ENCODE peak calls at places on chromosomes 3 and 15, in eight cellular contexts. O is left lung, P is IMR-90, B is stomach, M is neural progenitor cell, E is fibroblast of lung, D is SK-N-SH, Z is vagina. I is an unnamed sample.

GRCh38 chr15:25676070-25676469 is 187.1 kb downstream of the ATP10A start:
- DNase-seq in E (no peak), P (no peak), O (no peak), D (no peak), Z (no peak), M (no peak), B (no peak), I (no peak)

GRCh38 chr3:22951910-22952309 is 251.2 kb upstream of the UBE2E2 start:
- DNase-seq in B (no peak), O (no peak), P (no peak), Z (no peak), E (no peak), D (no peak), M (peak), I (no peak)

GRCh38 chr15:75042730-75043508 is 19.5 kb downstream of the PPCDC start:
- DNase-seq in B (peak), M (peak), P (peak), D (peak), E (no peak), O (peak), Z (peak), I (peak)

GRCh38 chr15:80977627-80978036 is 12.0 kb downstream of the MESD start:
- DNase-seq in E (peak), D (peak), P (no peak), M (peak), B (peak), Z (peak), O (no peak), I (peak)

GRCh38 chr15:38323895-38324294 is 71.3 kb downstream of the SPRED1 start:
- DNase-seq in D (no peak), B (no peak), P (no peak), O (no peak), M (no peak), E (no peak), Z (no peak), I (no peak)

GRCh38 chr3:143315766-143316165 is 196.2 kb downstream of the CHST2 start:
- DNase-seq in D (no peak), E (no peak), M (no peak), O (no peak), Z (no peak), P (no peak), B (no peak), I (no peak)

GRCh38 chr3:83877909-83878308 is 1080.9 kb upstream of the CADM2 start:
- DNase-seq in D (no peak), E (peak), O (no peak), Z (no peak), B (no peak), M (no peak), P (no peak), I (no peak)

GRCh38 chr15:69093127-69093526 is 67.3 kb upstream of the GLCE start:
- DNase-seq in O (no peak), M (no peak), P (peak), B (no peak), Z (no peak), D (no peak), E (no peak), I (no peak)

GRCh38 chr3:53805463-53806159 is 40.6 kb downstream of the CHDH start:
- DNase-seq in E (no peak), D (no peak), B (no peak), O (no peak), Z (no peak), P (no peak), M (no peak), I (no peak)

GRCh38 chr3:17258823-17259436 is 374.2 kb downstream of the PLCL2 start:
- DNase-seq in Z (no peak), P (peak), M (peak), E (peak), D (peak), B (no peak), O (no peak), I (no peak)

GRCh38 chr3:195757371-195757770 is 36.6 kb downstream of the MUC20 start:
- DNase-seq in O (peak), M (no peak), E (no peak), D (peak), Z (no peak), P (no peak), B (no peak), I (peak)

GRCh38 chr3:166013073-166013679 is 176.0 kb upstream of the BCHE start:
- DNase-seq in B (no peak), O (no peak), Z (no peak), P (peak), D (peak), M (peak), E (peak), I (no peak)

GRCh38 chr15:62572797-62573196 is 407.7 kb upstream of the C2CD4B start:
- DNase-seq in B (no peak), E (no peak), M (no peak), O (no peak), Z (no peak), P (no peak), D (no peak), I (no peak)

GRCh38 chr3:61821823-61822251 is 260.5 kb downstream of the PTPRG start:
- DNase-seq in P (peak), B (no peak), E (peak), Z (no peak), D (no peak), O (no peak), M (no peak), I (no peak)

GRCh38 chr3:135622215-135622614 is 343.3 kb upstream of the PPP2R3A start:
- DNase-seq in Z (no peak), O (no peak), P (no peak), E (no peak), D (no peak), B (no peak), M (no peak), I (no peak)

GRCh38 chr3:128369881-128370642 is 96.6 kb downstream of the DNAJB8 start:
- DNase-seq in P (no peak), Z (no peak), M (no peak), E (no peak), O (no peak), D (no peak), B (no peak), I (no peak)

GRCh38 chr3:64073362-64073761 is 50.1 kb upstream of the PSMD6 start:
- DNase-seq in B (no peak), D (peak), M (no peak), P (peak), Z (no peak), O (no peak), E (peak), I (no peak)

GRCh38 chr15:58770519-58770856 is 614 bp upstream of the MINDY2 start:
- DNase-seq in P (peak), E (peak), O (no peak), M (no peak), D (no peak), B (no peak), Z (no peak), I (no peak)

GRCh38 chr3:177466076-177466475 is 268.8 kb upstream of the TBL1XR1 start:
- DNase-seq in B (no peak), M (no peak), D (no peak), E (no peak), O (no peak), P (no peak), Z (no peak), I (no peak)

GRCh38 chr3:12759097-12759679 is at the start of gene TMEM40:
- DNase-seq in E (no peak), Z (no peak), M (no peak), D (no peak), B (no peak), O (no peak), P (no peak), I (no peak)
- H3K27ac ChIP-seq in E (peak), Z (peak), M (no peak), D (peak), B (no peak), O (peak), P (peak), I (peak)

DNA sequence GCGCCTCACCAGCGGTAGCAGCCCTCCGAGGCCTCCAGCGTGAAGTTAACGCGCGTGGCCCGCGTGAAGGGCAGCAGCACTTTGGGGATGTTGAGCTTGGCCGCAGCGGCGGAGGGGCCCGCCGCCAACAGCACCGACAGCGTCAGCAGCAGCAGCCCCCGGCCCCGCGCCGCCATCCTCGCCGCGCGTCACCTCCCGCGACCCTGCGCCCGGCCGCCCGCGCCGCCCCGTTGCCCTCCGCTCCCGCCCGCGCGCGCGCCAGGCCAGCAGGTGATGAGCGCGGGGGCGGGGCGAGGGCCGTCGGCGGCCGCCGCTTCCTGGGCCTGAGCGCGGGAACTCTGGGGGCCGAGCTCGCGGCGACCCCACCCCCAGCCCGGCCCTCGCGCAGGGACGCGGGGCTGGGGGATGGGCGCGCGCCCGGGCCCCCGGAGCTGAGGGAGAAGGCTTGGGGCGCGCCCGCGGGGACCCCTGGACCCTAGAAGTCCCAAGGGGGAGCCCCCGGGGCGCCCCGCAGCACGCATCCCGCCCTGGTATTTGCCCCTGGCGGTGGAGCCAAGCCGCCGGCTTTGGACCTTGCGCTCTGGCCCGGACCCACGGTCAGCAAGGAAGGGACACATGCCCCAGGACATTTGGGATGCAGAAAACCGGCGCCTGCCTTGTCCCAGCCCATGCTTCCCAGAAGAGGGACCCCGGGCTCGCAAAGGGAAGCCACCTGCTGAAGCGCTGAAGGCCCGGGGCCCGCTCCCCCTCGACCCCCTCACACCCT is at the start of gene NUP210:
- DNase-seq in O (peak), M (peak), D (peak), P (no peak), B (peak), Z (no peak), E (no peak), I (peak)
- H3K4me3 ChIP-seq in O (peak), M (peak), D (peak), P (no peak), B (peak), Z (peak), E (no peak), I (peak)

GRCh38 chr3:31275038-31275562 is 257.6 kb upstream of the STT3B start:
- DNase-seq in D (no peak), P (peak), O (no peak), M (no peak), Z (no peak), B (peak), E (peak), I (no peak)
- H3K27ac ChIP-seq in D (no peak), P (no peak), O (peak), M (no peak), Z (peak), B (no peak), E (no peak), I (no peak)

GRCh38 chr15:90597477-90598052 is 67.8 kb downstream of the CRTC3 start:
- DNase-seq in B (no peak), D (no peak), O (no peak), E (no peak), M (no peak), Z (no peak), P (no peak), I (no peak)
- H3K4me3 ChIP-seq in B (no peak), D (no peak), O (no peak), E (no peak), M (no peak), Z (no peak), P (no peak), I (no peak)

GRCh38 chr3:187921391-187921790 is 176.1 kb upstream of the BCL6 start:
- DNase-seq in E (no peak), Z (no peak), P (no peak), O (no peak), M (no peak), B (no peak), D (no peak), I (no peak)
- H3K27ac ChIP-seq in E (no peak), Z (no peak), P (no peak), O (no peak), M (no peak), B (no peak), D (no peak), I (no peak)

DNA sequence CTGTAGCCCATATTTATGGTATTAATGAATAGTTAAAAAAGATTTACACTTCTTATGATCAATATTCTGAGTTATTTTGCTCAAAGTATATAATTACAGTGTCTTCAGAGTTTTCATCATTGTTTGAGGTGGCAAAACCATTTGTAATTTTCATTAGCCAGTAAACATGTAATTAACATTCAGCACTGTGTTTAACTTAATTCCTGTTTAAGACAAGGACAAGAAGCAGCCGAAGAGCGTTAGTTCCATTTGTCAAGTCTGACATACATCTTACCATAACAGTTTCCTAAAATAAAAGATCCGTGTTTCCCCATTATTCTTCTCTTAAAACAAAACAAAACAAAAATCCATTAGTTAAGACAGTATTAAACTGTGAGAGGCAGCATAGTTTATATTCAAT is 5.6 kb upstream of the NR2F2 start:
- DNase-seq in O (no peak), M (no peak), Z (no peak), E (peak), D (no peak), P (no peak), B (no peak), I (no peak)
- H3K4me3 ChIP-seq in O (peak), M (peak), Z (peak), E (peak), D (no peak), P (peak), B (peak), I (no peak)

GRCh38 chr15:83653639-83654378 is at the start of gene ADAMTSL3:
- DNase-seq in D (peak), E (peak), O (peak), Z (no peak), B (peak), P (no peak), M (peak), I (peak)

GRCh38 chr15:83653288-83653638 is 660 bp upstream of the ADAMTSL3 start:
- DNase-seq in D (no peak), B (no peak), Z (no peak), O (peak), M (no peak), P (no peak), E (no peak), I (no peak)

GRCh38 chr15:83655237-83655616 is 1.3 kb downstream of the ADAMTSL3 start:
- DNase-seq in E (no peak), P (no peak), Z (no peak), M (no peak), D (no peak), O (no peak), B (no peak), I (no peak)

GRCh38 chr15:83656192-83656591 is 2.3 kb downstream of the ADAMTSL3 start:
- DNase-seq in M (no peak), E (no peak), Z (no peak), B (no peak), D (no peak), P (no peak), O (no peak), I (no peak)

DNA sequence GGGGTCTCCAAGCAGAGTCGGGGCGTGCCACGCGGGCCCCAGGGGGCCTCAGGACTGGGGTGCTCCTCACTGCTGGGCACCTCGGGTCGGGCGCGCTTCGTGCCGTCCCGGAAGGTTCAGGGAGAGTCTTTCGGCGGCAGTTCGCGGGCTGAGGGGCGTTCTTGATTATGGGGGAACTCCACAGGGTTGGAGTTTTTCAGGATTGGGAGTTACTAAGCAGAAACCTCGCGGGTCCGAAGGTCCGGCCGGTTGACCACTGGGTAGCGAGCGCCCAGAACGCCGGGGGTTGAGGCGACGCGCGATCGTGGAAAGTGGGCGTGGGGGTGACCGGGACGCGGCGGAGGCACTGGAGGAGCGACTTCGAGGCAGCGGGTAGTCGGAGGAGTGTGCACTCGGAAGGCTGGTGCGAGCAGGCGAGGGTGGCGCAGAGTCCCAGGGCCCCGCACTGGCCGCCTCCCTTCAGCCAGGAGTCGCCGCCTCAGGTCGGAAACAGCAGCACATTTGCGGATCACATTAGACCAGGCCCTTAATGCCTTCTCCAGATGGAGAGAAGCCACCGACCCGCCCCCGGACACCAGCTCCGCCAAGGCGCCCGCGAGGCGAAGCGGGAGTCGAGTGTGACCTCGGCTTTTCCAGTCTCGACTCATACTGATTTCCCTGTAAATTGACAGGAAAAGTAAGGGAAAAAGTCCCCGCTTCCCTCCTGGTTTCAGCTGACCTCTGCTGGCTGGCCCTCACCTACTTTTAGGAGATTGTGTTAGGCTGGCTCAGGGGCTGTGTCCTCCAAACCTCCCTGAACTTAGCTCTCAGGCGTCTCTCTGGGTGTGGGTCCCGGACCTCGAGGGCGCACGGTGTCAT is 685 bp downstream of the ADAMTSL3 start:
- DNase-seq in Z (no peak), D (no peak), E (no peak), P (no peak), O (peak), M (peak), B (peak), I (peak)
- H3K27ac ChIP-seq in Z (no peak), D (no peak), E (no peak), P (no peak), O (peak), M (no peak), B (peak), I (no peak)

GRCh38 chr3:44865272-44866005 is 3.7 kb downstream of the TMEM42 start:
- DNase-seq in E (peak), D (no peak), M (no peak), P (peak), Z (no peak), O (no peak), B (no peak), I (no peak)

GRCh38 chr3:44860117-44860516 is 1.6 kb upstream of the TMEM42 start:
- DNase-seq in Z (no peak), D (no peak), P (no peak), E (no peak), B (no peak), O (no peak), M (no peak), I (no peak)

GRCh38 chr3:44867421-44868111 is 5.9 kb downstream of the TMEM42 start:
- DNase-seq in Z (no peak), O (no peak), B (no peak), D (no peak), P (no peak), M (no peak), E (no peak), I (no peak)

GRCh38 chr3:44862221-44862637 is 517 bp downstream of the TMEM42 start:
- DNase-seq in O (no peak), P (peak), E (peak), B (no peak), M (no peak), Z (no peak), D (no peak), I (peak)

GRCh38 chr3:44861412-44862220 is at the start of gene TMEM42:
- DNase-seq in E (peak), D (peak), O (peak), Z (no peak), P (peak), B (peak), M (peak), I (peak)
- H3K4me3 ChIP-seq in E (peak), D (peak), O (peak), Z (peak), P (peak), B (peak), M (peak), I (peak)

I was measured in thyroid gland.